ENCODE peak calls at places on chromosome 14, in seven cellular contexts. H is NCI-H1092 treated with DMSO at 0.1 percent for 48 hours; X is Peyer's patch; M is activated naive CD8-positive, alpha-beta T cell treated with anti-CD3 and anti-CD28 coated beads for 36 hours; Z is NCI-H748 treated with DMSO at 0.1 percent for 48 hours; S is epithelial cell of esophagus; O is DMS153. Y is an unnamed sample.

GRCh38 chr14:99064262-99064954 is 207.6 kb downstream of the BCL11B start:
- DNase-seq in X (peak), O (no peak), S (peak), Z (no peak), M (no peak), H (no peak), Y (peak)

GRCh38 chr14:61498811-61499210 is 177.4 kb downstream of the PRKCH start:
- DNase-seq in M (no peak), S (peak), O (no peak), H (no peak), Z (no peak), X (no peak), Y (peak)

GRCh38 chr14:96162265-96162664 is 42.4 kb upstream of the BDKRB2 start:
- DNase-seq in S (no peak), O (no peak), H (no peak), X (no peak), M (no peak), Z (no peak), Y (no peak)

GRCh38 chr14:47710581-47710980 is 35.2 kb upstream of the MDGA2 start:
- DNase-seq in Z (no peak), X (no peak), H (no peak), O (no peak), M (no peak), S (no peak), Y (peak)

GRCh38 chr14:98724734-98725133 is 547.3 kb downstream of the BCL11B start:
- DNase-seq in Z (no peak), X (no peak), M (no peak), O (no peak), H (no peak), S (no peak), Y (no peak)

GRCh38 chr14:100905166-100905565 is 1.6 kb upstream of the RTL1 start:
- DNase-seq in Z (no peak), X (no peak), S (no peak), O (no peak), H (no peak), M (no peak), Y (no peak)

GRCh38 chr14:106044949-106045596 is 518.7 kb downstream of the TMEM121 start:
- DNase-seq in H (no peak), S (peak), M (peak), Z (no peak), X (peak), O (no peak), Y (no peak)

GRCh38 chr14:53035336-53035735 is 84.5 kb upstream of the FERMT2 start:
- DNase-seq in H (no peak), X (no peak), O (no peak), S (no peak), M (no peak), Z (no peak), Y (no peak)

GRCh38 chr14:92224348-92224954 is 98.5 kb upstream of the SLC24A4 start:
- DNase-seq in X (no peak), Z (no peak), H (no peak), S (peak), M (no peak), O (no peak), Y (peak)

GRCh38 chr14:50039734-50040400 is 76.5 kb downstream of the VCPKMT start:
- DNase-seq in H (no peak), O (no peak), M (no peak), S (peak), Z (no peak), X (no peak), Y (peak)

GRCh38 chr14:63276492-63277342 is 42.0 kb downstream of the GPHB5 start:
- DNase-seq in X (no peak), Z (peak), H (peak), S (peak), M (no peak), O (peak), Y (peak)

GRCh38 chr14:105313381-105314286 is 914 bp upstream of the PACS2 start:
- DNase-seq in H (peak), O (no peak), X (peak), S (no peak), Z (no peak), M (peak), Y (no peak)

GRCh38 chr14:105475916-105476845 is 1.6 kb downstream of the CRIP2 start:
- DNase-seq in H (peak), X (no peak), S (peak), O (no peak), M (no peak), Z (no peak), Y (no peak)

GRCh38 chr14:104972301-104973211 is 5.6 kb downstream of the AHNAK2 start:
- DNase-seq in X (peak), M (no peak), Z (no peak), S (peak), O (peak), H (no peak), Y (peak)

GRCh38 chr14:24069411-24069735 is 2.0 kb upstream of the CPNE6 start:
- DNase-seq in S (no peak), Z (no peak), O (no peak), X (peak), M (no peak), H (no peak), Y (no peak)

GRCh38 chr14:31977001-31977556 is 100.0 kb upstream of the ARHGAP5 start:
- DNase-seq in X (no peak), Z (no peak), S (no peak), H (no peak), M (no peak), O (no peak), Y (no peak)

GRCh38 chr14:21987937-21988336 is 314.3 kb upstream of the OR4E1 start:
- DNase-seq in S (peak), M (no peak), O (no peak), Z (no peak), X (no peak), H (no peak), Y (peak)

GRCh38 chr14:101248056-101248725 is 313.1 kb upstream of the DIO3 start:
- DNase-seq in Z (no peak), O (no peak), X (no peak), M (no peak), S (no peak), H (no peak), Y (no peak)

GRCh38 chr14:78959674-78960264 is 789.6 kb downstream of the NRXN3 start:
- DNase-seq in O (peak), Z (peak), M (peak), H (peak), X (peak), S (peak), Y (peak)

GRCh38 chr14:68131907-68132306 is 312.3 kb downstream of the RAD51B start:
- DNase-seq in S (no peak), O (no peak), M (no peak), Z (no peak), H (no peak), X (no peak), Y (no peak)

GRCh38 chr14:20934148-20934762 is 21.0 kb upstream of the RNASE2 start:
- DNase-seq in M (peak), Z (no peak), X (no peak), S (peak), O (no peak), H (no peak), Y (peak)

GRCh38 chr14:21070610-21071224 is 613 bp downstream of the ARHGEF40 start:
- DNase-seq in H (no peak), S (peak), Z (no peak), X (peak), M (peak), O (peak), Y (no peak)

GRCh38 chr14:49951946-49952345 is 59.1 kb downstream of the ARF6 start:
- DNase-seq in O (no peak), M (no peak), Z (no peak), S (no peak), H (no peak), X (no peak), Y (no peak)

GRCh38 chr14:51382506-51382905 is 142.5 kb downstream of the TMX1 start:
- DNase-seq in O (peak), Z (no peak), H (no peak), S (peak), M (no peak), X (no peak), Y (peak)

GRCh38 chr14:22464422-22465142 is 124.4 kb downstream of the DAD1 start:
- DNase-seq in M (no peak), S (no peak), H (no peak), X (no peak), O (no peak), Z (no peak), Y (no peak)

GRCh38 chr14:70585221-70585620 is 15.2 kb downstream of the MED6 start:
- DNase-seq in M (no peak), O (no peak), S (peak), H (no peak), Z (no peak), X (no peak), Y (no peak)

GRCh38 chr14:96508900-96509299 is 6.7 kb downstream of the PAPOLA start:
- DNase-seq in S (no peak), H (no peak), Z (no peak), X (no peak), M (no peak), O (no peak), Y (no peak)

GRCh38 chr14:32397871-32398640 is 69.0 kb downstream of the AKAP6 start:
- DNase-seq in H (no peak), S (peak), Z (no peak), O (no peak), X (no peak), M (no peak), Y (peak)

GRCh38 chr14:61322799-61323290 is 1.5 kb downstream of the PRKCH start:
- DNase-seq in M (no peak), Z (no peak), H (no peak), S (peak), X (no peak), O (peak), Y (peak)

GRCh38 chr14:24297190-24297964 is 2.2 kb downstream of the DHRS1 start:
- DNase-seq in H (peak), O (no peak), S (peak), X (no peak), M (no peak), Z (peak), Y (peak)

GRCh38 chr14:23125933-23126524 is 7.0 kb upstream of the CEBPE start:
- DNase-seq in S (no peak), X (no peak), Z (no peak), M (no peak), O (no peak), H (no peak), Y (no peak)

GRCh38 chr14:81453166-81453766 is 53.1 kb upstream of the STON2 start:
- DNase-seq in X (no peak), O (peak), S (peak), M (peak), H (peak), Z (peak), Y (peak)

GRCh38 chr14:98984719-98985041 is 287.3 kb downstream of the BCL11B start:
- DNase-seq in X (peak), M (peak), H (no peak), O (no peak), S (no peak), Z (no peak), Y (no peak)

GRCh38 chr14:27427796-27428195 is 830.0 kb upstream of the NOVA1 start:
- DNase-seq in S (peak), O (no peak), H (no peak), M (no peak), X (no peak), Z (no peak), Y (peak)

GRCh38 chr14:99755629-99756603 is 37.3 kb upstream of the EML1 start:
- DNase-seq in S (no peak), X (peak), H (no peak), Z (no peak), O (no peak), M (no peak), Y (peak)

GRCh38 chr14:63361790-63362189 is 43.1 kb upstream of the GPHB5 start:
- DNase-seq in X (no peak), M (no peak), O (no peak), H (no peak), Z (peak), S (no peak), Y (no peak)

GRCh38 chr14:30725763-30726162 is 103.6 kb downstream of the SCFD1 start:
- DNase-seq in S (no peak), O (no peak), H (no peak), X (no peak), M (no peak), Z (no peak), Y (no peak)

Y was measured in bronchial epithelial cell.